ENCODE peak calls at places on chromosomes 13 and 19, in ten cellular contexts. X is T-helper 22 cell; Y is astrocyte of the hippocampus; L is esophagus muscularis mucosa; C is astrocyte of the spinal cord; V is GM04503; E is SK-MEL-5; S is effector memory CD4-positive, alpha-beta T cell; T is heart right ventricle; Q is stimulated activated CD4-positive, alpha-beta T cell treated with anti-CD3 and anti-CD28 coated beads, Interleukin-4, amount 100 ng/mL, for 24 hours. O is an unnamed sample.

GRCh38 chr19:7879102-7879770 is 5.0 kb upstream of the PRR36 start:
- DNase-seq in Y (no peak), T (no peak), Q (no peak), X (no peak), C (no peak), E (no peak), S (no peak), V (no peak), L (no peak), O (no peak)

GRCh38 chr13:46896346-46897138 is at the start of gene HTR2A:
- DNase-seq in V (no peak), C (peak), E (no peak), Q (no peak), Y (peak), X (no peak), T (peak), L (no peak), S (no peak), O (no peak)

GRCh38 chr19:39671739-39672363 is 16.1 kb downstream of the LGALS16 start:
- DNase-seq in X (no peak), Y (peak), C (peak), T (peak), Q (peak), E (peak), L (peak), S (peak), V (no peak), O (no peak)

GRCh38 chr13:27953671-27954405 is 15.3 kb downstream of the CDX2 start:
- DNase-seq in V (no peak), E (peak), Q (peak), S (peak), Y (peak), L (peak), C (peak), T (peak), X (no peak), O (peak)

GRCh38 chr13:49791214-49791752 is 1.2 kb downstream of the KPNA3 start:
- DNase-seq in X (no peak), E (peak), T (no peak), S (no peak), Q (peak), C (peak), Y (peak), L (no peak), V (no peak), O (no peak)

GRCh38 chr19:43699506-43700367 is 16.1 kb upstream of the IRGC start:
- DNase-seq in Q (no peak), E (no peak), L (no peak), Y (peak), V (no peak), X (no peak), T (peak), S (no peak), C (peak), O (no peak)

GRCh38 chr19:5114713-5115112 is 145.8 kb downstream of the KDM4B start:
- DNase-seq in X (no peak), E (no peak), V (no peak), Q (no peak), Y (no peak), T (no peak), L (no peak), C (no peak), S (no peak), O (no peak)

GRCh38 chr19:18429717-18430416 is 8.1 kb downstream of the ISYNA1 start:
- DNase-seq in Q (no peak), S (no peak), Y (no peak), V (no peak), E (no peak), C (no peak), X (no peak), T (no peak), L (no peak), O (no peak)

GRCh38 chr19:41225238-41226052 is 6.4 kb downstream of the AXL start:
- DNase-seq in Q (peak), T (peak), C (peak), L (peak), S (no peak), Y (peak), V (peak), E (no peak), X (no peak), O (no peak)

GRCh38 chr19:10520652-10521318 is 3.5 kb upstream of the S1PR5 start:
- DNase-seq in C (no peak), S (no peak), Q (no peak), X (no peak), E (no peak), L (no peak), Y (no peak), T (no peak), V (no peak), O (no peak)

GRCh38 chr13:93963266-93964131 is 516.0 kb downstream of the DCT start:
- DNase-seq in Q (no peak), V (peak), C (peak), S (no peak), E (no peak), Y (peak), L (no peak), X (no peak), T (no peak), O (no peak)

GRCh38 chr19:934865-935422 is 9.1 kb downstream of the ARID3A start:
- DNase-seq in E (no peak), V (no peak), Y (peak), C (peak), S (no peak), T (peak), L (peak), Q (no peak), X (no peak), O (no peak)

GRCh38 chr13:43489168-43489730 is 297.5 kb downstream of the ENOX1 start:
- DNase-seq in Y (no peak), S (no peak), E (no peak), V (no peak), X (no peak), Q (no peak), T (peak), L (no peak), C (no peak), O (no peak)

GRCh38 chr19:51739466-51740213 is 12.0 kb downstream of the FPR1 start:
- DNase-seq in T (no peak), E (no peak), V (no peak), C (no peak), L (no peak), Q (no peak), S (no peak), X (no peak), Y (no peak), O (no peak)

GRCh38 chr19:3653865-3654513 is 27.4 kb upstream of the CACTIN start:
- DNase-seq in C (no peak), L (no peak), Q (no peak), S (no peak), V (no peak), E (no peak), T (no peak), Y (no peak), X (no peak), O (no peak)

GRCh38 chr19:48108997-48109782 is 1.4 kb downstream of the PLA2G4C start:
- DNase-seq in T (no peak), Q (no peak), L (no peak), X (no peak), S (no peak), C (no peak), V (no peak), Y (no peak), E (no peak), O (no peak)

GRCh38 chr13:63636231-63636993 is 2220.8 kb upstream of the PCDH20 start:
- DNase-seq in V (no peak), L (no peak), C (peak), Q (no peak), X (no peak), E (peak), T (no peak), S (no peak), Y (no peak), O (no peak)

GRCh38 chr19:33280351-33280921 is 21.9 kb downstream of the CEBPA start:
- DNase-seq in Q (peak), Y (no peak), C (no peak), L (no peak), S (no peak), V (no peak), E (no peak), X (no peak), T (no peak), O (no peak)

GRCh38 chr19:2905918-2906519 is 5.3 kb downstream of the ZNF57 start:
- DNase-seq in S (no peak), E (no peak), X (no peak), C (no peak), L (no peak), Y (no peak), Q (no peak), T (no peak), V (no peak), O (no peak)

GRCh38 chr13:41547253-41548000 is 90.1 kb downstream of the RGCC start:
- DNase-seq in X (no peak), T (peak), Y (no peak), E (peak), Q (no peak), L (peak), C (peak), S (no peak), V (no peak), O (no peak)

GRCh38 chr19:3459965-3460582 is 20.3 kb downstream of the SMIM24 start:
- DNase-seq in V (no peak), C (no peak), T (no peak), E (no peak), X (no peak), Y (no peak), S (no peak), Q (no peak), L (no peak), O (no peak)

GRCh38 chr13:99357149-99357596 is 50.0 kb upstream of the GPR183 start:
- DNase-seq in Y (peak), E (no peak), C (peak), V (no peak), X (peak), T (no peak), S (no peak), L (no peak), Q (peak), O (no peak)

GRCh38 chr13:93875527-93875926 is 604.0 kb downstream of the DCT start:
- DNase-seq in X (no peak), E (no peak), S (no peak), L (no peak), T (no peak), V (no peak), C (peak), Y (peak), Q (no peak), O (no peak)

GRCh38 chr13:33494596-33495214 is 209.2 kb upstream of the STARD13 start:
- DNase-seq in Y (peak), E (no peak), V (peak), C (peak), L (no peak), S (no peak), T (no peak), Q (no peak), X (no peak), O (no peak)

GRCh38 chr13:75384881-75385707 is 96.9 kb downstream of the TBC1D4 start:
- DNase-seq in Y (no peak), T (peak), S (no peak), C (no peak), L (no peak), Q (no peak), V (no peak), E (no peak), X (no peak), O (no peak)

GRCh38 chr19:53102701-53103140 is 501 bp downstream of the ZNF160 start:
- DNase-seq in S (peak), V (peak), E (peak), X (no peak), Q (peak), C (peak), Y (peak), T (peak), L (no peak), O (no peak)

GRCh38 chr19:5627395-5627904 is 4.6 kb downstream of the SAFB start:
- DNase-seq in T (peak), L (peak), S (no peak), V (no peak), X (no peak), E (peak), Q (peak), Y (peak), C (no peak), O (no peak)

GRCh38 chr19:480016-480855 is 16.1 kb upstream of the MADCAM1 start:
- DNase-seq in V (peak), T (peak), S (peak), Y (peak), L (no peak), X (no peak), C (peak), E (peak), Q (peak), O (no peak)

GRCh38 chr13:33015275-33015674 is 948 bp upstream of the KL start:
- DNase-seq in C (no peak), X (no peak), Q (no peak), E (no peak), S (no peak), L (no peak), V (no peak), T (peak), Y (no peak), O (no peak)

O was measured in T-helper 17 cell.